ENCODE peak calls at places on chromosomes 12 and 14, in seven cellular contexts. S, N, O, I, B, F and J are unnamed samples.

GRCh38 chr14:72444701-72445100 is 449.2 kb downstream of the DPF3 start:
- DNase-seq in F (no peak), O (peak), S (no peak), B (no peak), N (no peak), I (no peak), J (no peak)

GRCh38 chr12:66403746-66404145 is 101.5 kb downstream of the HELB start:
- DNase-seq in S (no peak), O (no peak), N (no peak), F (no peak), B (no peak), I (no peak), J (no peak)

GRCh38 chr12:28108599-28108998 is 81.7 kb upstream of the CCDC91 start:
- DNase-seq in O (no peak), B (no peak), I (no peak), S (no peak), N (no peak), F (no peak), J (no peak)

GRCh38 chr12:6767592-6768384 is 1.6 kb downstream of the PTMS start:
- DNase-seq in B (no peak), F (peak), O (no peak), S (peak), N (no peak), I (no peak), J (peak)

GRCh38 chr12:117805865-117806264 is 162.9 kb downstream of the KSR2 start:
- DNase-seq in B (no peak), I (no peak), N (no peak), O (no peak), S (no peak), F (no peak), J (no peak)

GRCh38 chr12:126727218-126727601 is 1539.8 kb upstream of the TMEM132C start:
- DNase-seq in F (no peak), I (no peak), N (no peak), S (no peak), B (no peak), O (no peak), J (no peak)

GRCh38 chr12:130166306-130166705 is 4.0 kb downstream of the FZD10 start:
- DNase-seq in F (no peak), S (no peak), B (no peak), I (no peak), N (no peak), O (no peak), J (no peak)

GRCh38 chr14:54818201-54819133 is 84.2 kb downstream of the GCH1 start:
- DNase-seq in O (peak), I (no peak), N (no peak), B (no peak), F (no peak), S (peak), J (no peak)

GRCh38 chr12:68622250-68622649 is 11.6 kb downstream of the RAP1B start:
- DNase-seq in I (no peak), N (no peak), B (no peak), S (no peak), O (no peak), F (no peak), J (no peak)

GRCh38 chr14:61701946-61702345 is 6.6 kb downstream of the HIF1A start:
- DNase-seq in O (no peak), F (no peak), S (no peak), I (no peak), B (no peak), N (no peak), J (no peak)

GRCh38 chr14:70555890-70556289 is 21.1 kb upstream of the ADAM20 start:
- DNase-seq in F (no peak), S (no peak), B (no peak), I (no peak), O (peak), N (no peak), J (no peak)

GRCh38 chr12:80469681-80470080 is 25.6 kb downstream of the PTPRQ start:
- DNase-seq in O (peak), N (no peak), F (no peak), B (no peak), S (no peak), I (no peak), J (no peak)

GRCh38 chr12:66555113-66555512 is 123.8 kb downstream of the GRIP1 start:
- DNase-seq in I (no peak), N (no peak), B (no peak), F (no peak), S (no peak), O (peak), J (no peak)

GRCh38 chr14:74275265-74275841 is 27.4 kb downstream of the ABCD4 start:
- DNase-seq in N (no peak), O (peak), I (no peak), S (peak), B (no peak), F (no peak), J (no peak)

GRCh38 chr12:122354958-122355641 is 67.4 kb downstream of the CLIP1 start:
- DNase-seq in O (no peak), B (no peak), I (no peak), F (no peak), S (no peak), N (no peak), J (no peak)

GRCh38 chr12:82522285-82522684 is 164.0 kb downstream of the METTL25 start:
- DNase-seq in S (no peak), N (no peak), I (no peak), O (no peak), B (no peak), F (no peak), J (no peak)

DNA sequence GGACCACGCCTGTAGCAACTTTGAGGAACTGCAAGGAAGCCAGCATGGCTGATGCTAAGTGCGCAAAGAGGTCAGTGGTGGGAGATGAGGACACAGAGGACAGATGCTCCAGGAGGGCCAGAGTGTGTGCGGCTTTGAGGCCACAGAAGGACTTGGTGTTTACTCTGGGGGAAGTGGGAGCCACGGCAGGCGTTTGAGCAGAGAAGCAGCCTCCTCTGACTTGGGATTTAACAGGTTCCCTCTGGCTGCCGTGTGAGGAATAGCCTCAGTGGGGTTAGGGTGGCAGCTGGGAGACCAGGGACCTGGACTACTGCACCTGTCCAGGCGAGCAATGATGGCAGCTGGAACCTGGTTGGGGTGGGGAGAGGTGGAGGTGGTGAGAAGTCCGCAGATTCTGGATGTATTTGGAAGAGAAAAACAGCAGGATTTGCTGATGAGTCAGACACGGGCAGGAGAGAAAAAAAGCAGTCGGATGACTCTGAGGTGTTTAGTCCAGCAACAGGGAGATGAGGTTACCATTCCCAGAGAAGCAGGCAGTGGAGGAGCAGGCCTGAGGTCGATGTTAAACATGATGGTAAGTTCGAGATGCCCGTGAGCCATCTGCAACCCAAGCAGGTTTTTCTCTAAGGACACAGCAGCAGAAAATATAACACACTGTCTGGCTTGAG is 143.5 kb downstream of the SCARB1 start:
- DNase-seq in S (peak), I (no peak), F (no peak), B (no peak), O (peak), N (peak), J (no peak)
- TF ChIP-seq CTCF in S (peak), I (no peak), F (no peak), B (no peak), O (peak), N (peak), J (peak)

DNA sequence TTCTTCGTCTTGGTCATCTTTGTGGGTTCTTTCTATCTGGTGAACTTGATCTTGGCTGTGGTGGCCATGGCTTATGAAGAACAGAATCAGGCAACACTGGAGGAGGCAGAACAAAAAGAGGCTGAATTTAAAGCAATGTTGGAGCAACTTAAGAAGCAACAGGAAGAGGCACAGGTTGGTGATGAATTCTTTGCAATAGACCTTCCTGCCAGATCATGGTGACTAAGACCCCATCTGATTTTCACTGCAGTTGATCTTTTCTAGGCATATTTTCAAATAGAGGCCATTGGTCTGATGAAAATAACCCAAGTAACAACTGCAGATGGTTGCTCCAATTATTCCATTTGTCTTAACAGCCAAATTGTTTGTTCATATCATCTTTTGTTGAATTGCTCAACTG is 114.4 kb downstream of the SCN8A start:
- DNase-seq in I (no peak), N (no peak), S (no peak), O (peak), B (no peak), F (no peak), J (no peak)
- TF ChIP-seq CTCF in I (no peak), N (no peak), S (no peak), O (no peak), B (no peak), F (no peak), J (no peak)

GRCh38 chr12:111642681-111643427 is 42.9 kb downstream of the BRAP start:
- DNase-seq in F (no peak), I (no peak), N (no peak), O (peak), S (no peak), B (no peak), J (no peak)
- TF ChIP-seq CTCF in F (no peak), I (no peak), N (no peak), O (peak), S (peak), B (no peak), J (no peak)

GRCh38 chr12:14986449-14986848 is 13.6 kb downstream of the PDE6H start:
- DNase-seq in I (no peak), O (no peak), N (no peak), S (no peak), F (no peak), B (no peak), J (no peak)
- TF ChIP-seq CTCF in I (no peak), O (no peak), N (no peak), S (no peak), F (no peak), B (no peak), J (no peak)